ENCODE peak calls at places on chromosomes 11 and 22, in nine cellular contexts. G is heart right ventricle, D is mesothelial cell of epicardium, S is SK-N-SH, B is Caco-2, N is left ventricle myocardium inferior, F is HepG2, M is GM23338, U is astrocyte of the spinal cord. X is an unnamed sample.

GRCh38 chr11:88098289-88098688 is 77.0 kb downstream of the RAB38 start:
- DNase-seq in G (no peak), D (no peak), S (no peak), B (no peak), N (no peak), F (no peak), M (no peak), U (no peak), X (no peak)

GRCh38 chr11:132158091-132158490 is 787.7 kb downstream of the NTM start:
- DNase-seq in G (no peak), D (no peak), S (no peak), B (peak), N (no peak), F (no peak), M (peak), U (no peak), X (no peak)

GRCh38 chr11:12042215-12042676 is 33.8 kb upstream of the DKK3 start:
- DNase-seq in G (no peak), D (no peak), S (no peak), B (no peak), N (no peak), F (peak), M (peak), U (peak), X (no peak)

GRCh38 chr11:123451183-123451907 is 21.3 kb downstream of the GRAMD1B start:
- DNase-seq in G (no peak), D (no peak), S (no peak), B (no peak), N (no peak), F (no peak), M (no peak), U (no peak), X (no peak)

GRCh38 chr11:1557904-1558831 is 13.9 kb downstream of the DUSP8 start:
- DNase-seq in G (peak), D (no peak), S (no peak), B (no peak), N (no peak), F (no peak), M (no peak), U (peak), X (no peak)

GRCh38 chr11:113043704-113044103 is 82.5 kb downstream of the NCAM1 start:
- DNase-seq in G (no peak), D (no peak), S (no peak), B (no peak), N (no peak), F (no peak), M (no peak), U (no peak), X (no peak)

GRCh38 chr22:46078241-46079092 is 71.9 kb upstream of the PPARA start:
- DNase-seq in G (peak), D (no peak), S (peak), B (no peak), N (peak), F (no peak), M (peak), U (no peak), X (no peak)

GRCh38 chr22:39242389-39242808 is 2.4 kb downstream of the PDGFB start:
- DNase-seq in G (peak), D (peak), S (peak), B (no peak), N (no peak), F (no peak), M (peak), U (no peak), X (no peak)

GRCh38 chr22:43208703-43209522 is 22.0 kb upstream of the TTLL12 start:
- DNase-seq in G (no peak), D (no peak), S (no peak), B (no peak), N (no peak), F (no peak), M (no peak), U (no peak), X (no peak)

GRCh38 chr11:844693-845644 is 2.3 kb downstream of the TSPAN4 start:
- DNase-seq in G (peak), D (peak), S (peak), B (peak), N (peak), F (peak), M (peak), U (peak), X (no peak)

GRCh38 chr11:46369458-46370152 is 11.9 kb upstream of the MDK start:
- DNase-seq in G (peak), D (peak), S (peak), B (peak), N (no peak), F (peak), M (peak), U (peak), X (peak)

DNA sequence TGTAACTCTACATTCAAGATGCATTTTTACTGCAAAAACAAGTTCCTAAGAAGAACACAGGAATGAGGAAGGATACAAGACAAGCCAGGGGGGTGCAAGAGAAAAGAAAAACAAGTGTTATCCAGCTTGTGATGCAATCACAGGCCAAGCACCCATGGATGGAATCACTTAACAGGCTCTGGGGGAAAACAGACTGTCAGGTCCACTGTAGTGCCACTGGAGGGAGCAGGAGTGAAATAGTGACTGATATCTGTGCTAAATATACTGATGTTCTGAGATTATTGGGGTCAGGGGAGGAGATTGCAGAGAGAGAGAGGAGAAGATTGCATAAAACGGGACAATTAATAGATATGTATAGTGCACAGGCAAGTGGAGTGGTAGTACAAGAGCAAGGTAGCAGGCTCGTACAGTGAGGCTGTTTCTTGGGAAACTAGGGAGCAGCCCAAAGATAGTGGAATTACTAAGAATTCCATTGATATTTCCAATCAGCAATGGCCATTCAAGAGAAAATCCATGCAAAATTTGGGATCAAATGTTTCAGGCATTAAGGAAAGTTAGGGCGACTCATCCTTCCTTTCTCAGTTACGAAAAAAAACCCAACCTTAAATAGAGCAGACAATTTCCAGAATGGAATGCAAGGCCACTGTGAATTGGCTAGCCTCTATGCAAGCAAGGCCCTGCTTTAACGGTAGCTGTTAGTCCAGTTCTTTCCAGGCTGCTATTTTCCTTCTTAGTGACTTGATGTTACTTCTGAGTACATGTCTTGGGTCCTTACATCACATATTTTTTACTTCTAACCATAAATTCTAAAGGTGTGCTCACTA is 52.2 kb upstream of the CEP126 start:
- DNase-seq in G (no peak), D (no peak), S (peak), B (peak), N (no peak), F (peak), M (peak), U (peak), X (no peak)
- TF ChIP-seq CTCF in G (peak), D (no peak), S (peak), B (peak), N (peak), F (peak), M (peak), U (peak), X (no peak)

GRCh38 chr11:30128269-30128932 is 102.4 kb upstream of the FSHB start:
- DNase-seq in G (no peak), D (no peak), S (peak), B (peak), N (no peak), F (peak), M (peak), U (peak), X (no peak)
- TF ChIP-seq CTCF in G (peak), D (peak), S (peak), B (no peak), N (peak), F (peak), M (peak), U (peak), X (no peak)

GRCh38 chr11:60931897-60932296 is 7.6 kb downstream of the TMEM132A start:
- DNase-seq in G (no peak), D (no peak), S (no peak), B (no peak), N (no peak), F (no peak), M (no peak), U (no peak), X (peak)
- TF ChIP-seq CTCF in G (no peak), D (no peak), S (no peak), B (no peak), N (no peak), F (no peak), M (no peak), U (no peak), X (no peak)

DNA sequence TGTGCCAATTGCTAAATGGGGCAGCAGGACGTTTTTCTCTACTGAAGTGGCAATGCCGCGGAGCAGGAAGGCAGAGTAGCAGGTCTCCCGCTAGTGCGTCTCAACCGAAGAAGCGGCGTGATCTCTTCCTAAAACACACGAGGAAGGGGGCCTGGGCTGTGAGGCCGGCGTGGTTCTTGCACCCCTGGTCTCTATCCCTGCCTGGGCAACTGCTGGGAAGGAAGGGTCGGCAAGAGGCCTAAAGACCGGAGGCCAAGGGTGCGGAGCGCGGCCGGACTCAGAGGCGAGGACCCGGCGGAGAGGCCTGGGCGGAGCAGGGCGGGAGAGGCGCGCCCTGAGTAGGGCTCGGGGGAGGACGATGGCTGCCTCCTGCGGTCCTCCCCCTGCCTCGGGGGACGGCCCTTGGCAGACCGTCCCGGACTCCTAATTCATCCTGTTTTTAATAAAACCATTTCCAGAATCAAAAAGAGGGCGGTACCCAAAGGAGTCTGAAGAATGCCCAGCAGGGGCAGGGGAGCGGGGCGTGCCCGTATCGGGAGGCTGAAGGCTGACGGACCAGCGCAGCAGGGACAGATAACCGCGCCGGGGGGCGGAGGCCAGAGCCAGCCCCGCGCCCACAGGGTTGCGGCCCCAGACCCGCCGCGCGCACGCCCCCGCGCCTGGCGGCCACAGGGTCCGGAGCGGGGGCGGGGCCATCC is 559 bp upstream of the APLP2 start:
- DNase-seq in G (peak), D (no peak), S (no peak), B (no peak), N (peak), F (no peak), M (peak), U (peak), X (no peak)
- TF ChIP-seq CTCF in G (no peak), D (no peak), S (no peak), B (no peak), N (peak), F (peak), M (no peak), U (peak), X (no peak)

DNA sequence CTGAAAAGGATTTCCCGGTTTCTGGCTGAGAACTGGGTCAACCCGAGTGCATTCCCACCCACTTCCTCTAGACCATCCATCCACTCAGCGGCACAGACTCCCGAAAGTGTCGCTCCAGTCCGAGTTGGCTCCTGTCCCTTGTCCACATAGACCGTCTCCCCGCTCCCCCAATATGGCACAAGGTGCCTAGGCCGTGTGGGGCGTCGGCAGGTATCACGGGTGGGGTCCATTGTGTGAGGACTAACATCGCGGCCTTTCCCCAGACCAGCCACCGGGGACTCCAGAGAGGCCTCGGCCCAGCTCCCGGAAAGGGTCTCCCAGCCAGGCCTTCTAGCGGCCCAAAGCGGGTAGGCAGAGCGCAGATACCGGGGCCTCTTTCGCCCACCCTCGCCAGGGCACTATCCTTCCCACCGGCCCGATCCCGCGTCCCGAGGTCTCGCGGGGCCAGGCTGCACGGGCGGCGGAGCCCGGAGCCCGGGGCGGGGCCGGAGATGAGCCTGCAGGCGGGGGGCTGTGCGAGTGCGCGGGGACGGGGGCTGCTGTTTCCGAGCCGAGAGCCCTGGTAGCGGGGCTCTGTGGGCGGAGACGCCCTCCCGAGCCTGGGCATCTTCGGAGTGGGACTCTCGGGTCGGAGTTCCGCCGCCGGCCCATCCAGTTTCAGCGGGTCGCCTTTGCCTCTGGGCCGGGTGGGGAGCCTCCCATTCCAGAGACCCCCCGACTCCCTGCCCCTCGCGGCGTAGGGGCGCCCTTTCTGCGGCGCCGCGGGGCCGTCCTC is 21.1 kb downstream of the SERPINH1 start:
- DNase-seq in G (peak), D (peak), S (peak), B (peak), N (peak), F (no peak), M (peak), U (peak), X (peak)
- TF ChIP-seq CTCF in G (no peak), D (peak), S (peak), B (peak), N (peak), F (peak), M (peak), U (peak), X (no peak)

DNA sequence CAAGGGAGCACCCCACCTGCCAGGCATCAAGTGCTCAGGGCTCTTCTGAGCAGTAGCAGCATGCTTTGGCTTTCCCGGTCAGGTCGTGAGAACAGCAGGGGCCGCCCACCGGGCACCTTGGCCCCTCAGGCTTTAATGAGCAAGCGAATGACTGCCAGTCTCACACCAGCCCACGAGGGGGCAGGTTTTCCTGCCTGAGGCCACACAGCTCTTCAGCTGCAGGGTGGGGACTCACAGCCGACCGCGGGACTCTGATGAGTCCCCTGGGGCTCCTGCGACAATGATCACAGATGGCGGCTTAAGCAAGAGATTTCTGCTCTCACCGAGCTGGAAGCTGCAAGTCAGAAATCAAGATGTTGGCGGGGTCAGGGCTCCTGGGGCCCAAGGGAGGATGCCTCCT is 14.3 kb upstream of the FGF19 start:
- DNase-seq in G (peak), D (peak), S (peak), B (peak), N (peak), F (peak), M (peak), U (peak), X (peak)
- TF ChIP-seq CTCF in G (peak), D (peak), S (peak), B (peak), N (peak), F (peak), M (peak), U (peak), X (no peak)

GRCh38 chr11:65745049-65745448 is 24.5 kb upstream of the RNASEH2C start:
- DNase-seq in G (no peak), D (no peak), S (peak), B (no peak), N (no peak), F (no peak), M (no peak), U (no peak), X (no peak)

GRCh38 chr11:65744699-65745042 is 24.1 kb upstream of the RNASEH2C start:
- DNase-seq in G (no peak), D (no peak), S (no peak), B (no peak), N (no peak), F (no peak), M (no peak), U (no peak), X (no peak)

GRCh38 chr11:65741185-65741584 is 20.6 kb upstream of the RNASEH2C start:
- DNase-seq in G (no peak), D (no peak), S (no peak), B (no peak), N (no peak), F (no peak), M (no peak), U (no peak), X (no peak)

GRCh38 chr11:65742353-65742752 is 21.8 kb upstream of the RNASEH2C start:
- DNase-seq in G (no peak), D (no peak), S (no peak), B (no peak), N (no peak), F (no peak), M (no peak), U (no peak), X (no peak)

GRCh38 chr11:65743928-65744698 is 23.5 kb upstream of the RNASEH2C start:
- DNase-seq in G (peak), D (no peak), S (peak), B (peak), N (no peak), F (peak), M (peak), U (peak), X (no peak)
- TF ChIP-seq CTCF in G (peak), D (no peak), S (peak), B (peak), N (peak), F (peak), M (peak), U (peak), X (no peak)

DNA sequence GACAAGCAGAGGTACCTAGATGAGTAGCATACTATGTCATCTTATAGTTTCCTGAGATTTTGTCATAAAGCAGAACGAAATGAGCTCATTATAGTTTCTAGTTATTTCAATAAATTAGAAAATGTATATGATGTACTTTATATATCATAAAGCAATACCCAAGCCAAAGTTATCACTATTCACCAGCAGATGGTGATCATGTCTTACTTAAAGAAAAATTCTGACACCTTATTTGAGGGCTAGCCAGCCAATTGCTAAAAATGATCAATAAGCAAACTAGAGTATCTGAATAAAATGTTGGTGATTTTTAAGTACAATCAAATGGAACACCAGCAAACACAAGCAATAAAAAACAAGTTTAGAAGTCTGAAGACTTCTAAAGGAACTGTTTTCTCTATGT is 44.1 kb downstream of the RSF1 start:
- DNase-seq in G (no peak), D (no peak), S (no peak), B (peak), N (no peak), F (peak), M (no peak), U (peak), X (no peak)
- TF ChIP-seq CTCF in G (no peak), D (peak), S (peak), B (peak), N (peak), F (peak), M (peak), U (no peak), X (no peak)

X was measured in activated B cell treated with CpG ODN at 0.5 μM for 24 hours.